ENCODE peak calls at places on chromosomes 6 and 20, in ten cellular contexts. F, Z, J, V, H, S, R, Y, G and N are unnamed samples.

GRCh38 chr6:14009416-14009815 is 84.7 kb downstream of the RNF182 start:
- DNase-seq in F (no peak), Z (no peak), J (peak; percentile 51), V (no peak), H (no peak), S (no peak), R (no peak), Y (no peak), G (no peak), N (no peak)

GRCh38 chr6:6351626-6352025 is 31.2 kb upstream of the F13A1 start:
- DNase-seq in F (no peak), Z (no peak), J (no peak), V (no peak), H (no peak), S (no peak), R (no peak), Y (no peak), G (no peak), N (no peak)

GRCh38 chr6:52328721-52329120 is 33.2 kb upstream of the PAQR8 start:
- DNase-seq in F (no peak), Z (no peak), J (no peak), V (no peak), H (no peak), S (no peak), R (no peak), Y (no peak), G (no peak), N (no peak)

GRCh38 chr6:68747110-68747509 is 112.0 kb downstream of the ADGRB3 start:
- DNase-seq in F (no peak), Z (no peak), J (no peak), V (no peak), H (no peak), S (no peak), R (no peak), Y (no peak), G (no peak), N (no peak)

GRCh38 chr6:120774275-120774674 is 560.0 kb downstream of the TBC1D32 start:
- DNase-seq in F (no peak), Z (peak; percentile 0), J (no peak), V (peak; percentile 1), H (peak; percentile 55), S (no peak), R (no peak), Y (peak; percentile 38), G (no peak), N (peak; percentile 23)

GRCh38 chr20:53838311-53838873 is 232.0 kb downstream of the BCAS1 start:
- DNase-seq in F (no peak), Z (no peak), J (no peak), V (no peak), H (no peak), S (no peak), R (no peak), Y (no peak), G (no peak), N (no peak)

GRCh38 chr6:25889877-25890853 is 16.1 kb upstream of the SLC17A3 start:
- DNase-seq in F (no peak), Z (peak; percentile 74), J (peak; percentile 64), V (peak; percentile 78), H (peak; percentile 9), S (no peak), R (no peak), Y (no peak), G (peak; percentile 2), N (peak; percentile 63)

GRCh38 chr6:4281341-4282293 is 146.2 kb upstream of the ECI2 start:
- DNase-seq in F (no peak), Z (peak; percentile 15), J (peak; percentile 78), V (peak; percentile 29), H (peak; percentile 78), S (peak; percentile 50), R (no peak), Y (peak; percentile 20), G (peak; percentile 2), N (peak; percentile 62)

GRCh38 chr6:23600118-23600517 is 525.9 kb upstream of the NRSN1 start:
- DNase-seq in F (no peak), Z (no peak), J (no peak), V (no peak), H (no peak), S (no peak), R (no peak), Y (no peak), G (no peak), N (no peak)

GRCh38 chr6:144351741-144352140 is 66.6 kb downstream of the UTRN start:
- DNase-seq in F (no peak), Z (no peak), J (no peak), V (no peak), H (peak; percentile 67), S (no peak), R (no peak), Y (no peak), G (no peak), N (peak; percentile 30)

GRCh38 chr20:32484221-32485125 is 100.7 kb downstream of the NOL4L start:
- DNase-seq in F (peak; percentile 27), Z (no peak), J (peak; percentile 85), V (no peak), H (peak; percentile 27), S (peak; percentile 79), R (no peak), Y (no peak), G (peak; percentile 25), N (peak; percentile 33)

GRCh38 chr6:140586426-140587061 is 1212.1 kb upstream of the CITED2 start:
- DNase-seq in F (no peak), Z (no peak), J (no peak), V (no peak), H (no peak), S (no peak), R (no peak), Y (no peak), G (no peak), N (no peak)

GRCh38 chr6:101633081-101633480 is 239.6 kb downstream of the GRIK2 start:
- DNase-seq in F (no peak), Z (no peak), J (no peak), V (no peak), H (no peak), S (no peak), R (no peak), Y (no peak), G (no peak), N (no peak)

GRCh38 chr6:27448456-27448855 is 24.4 kb downstream of the ZNF184 start:
- DNase-seq in F (no peak), Z (no peak), J (no peak), V (no peak), H (no peak), S (no peak), R (no peak), Y (no peak), G (no peak), N (no peak)

GRCh38 chr6:27451660-27452390 is 21.1 kb downstream of the ZNF184 start:
- DNase-seq in F (no peak), Z (no peak), J (no peak), V (no peak), H (no peak), S (no peak), R (no peak), Y (no peak), G (no peak), N (no peak)

DNA sequence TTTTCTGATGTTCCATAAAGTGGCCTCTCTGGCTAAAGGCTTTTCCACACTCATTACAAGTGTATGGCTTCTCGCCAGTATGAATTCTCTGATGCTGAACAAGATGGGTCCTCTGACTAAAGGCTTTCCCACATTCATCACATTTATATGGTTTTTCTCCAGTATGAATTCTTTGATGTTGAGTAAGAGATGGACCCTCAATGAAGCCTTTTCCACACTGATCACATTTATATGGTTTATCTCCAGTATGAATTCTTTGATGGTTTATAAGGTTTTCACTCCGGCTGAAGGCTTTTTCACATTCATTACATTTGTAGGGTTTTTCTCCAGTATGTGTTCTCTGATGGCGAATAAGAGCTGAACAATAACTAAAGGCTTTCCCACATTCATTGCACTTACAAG is 20.4 kb downstream of the ZNF184 start:
- DNase-seq in F (no peak), Z (peak; percentile 6), J (no peak), V (no peak), H (peak; percentile 11), S (no peak), R (no peak), Y (no peak), G (peak; percentile 26), N (peak; percentile 20)
- H3K4me3 ChIP-seq in F (no peak overlapping the region), Z (no peak overlapping the region), J (peak overlapping the region; percentile 61), V (no peak overlapping the region), H (no peak overlapping the region), S (no peak overlapping the region), R (no peak overlapping the region), Y (no peak overlapping the region), G (no peak overlapping the region), N (no peak overlapping the region)

GRCh38 chr6:33761922-33762629 is 15.4 kb upstream of the IP6K3 start:
- DNase-seq in F (no peak), Z (peak; percentile 70), J (peak; percentile 87), V (peak; percentile 61), H (no peak), S (peak; percentile 81), R (no peak), Y (no peak), G (peak; percentile 52), N (no peak)
- TF ChIP-seq CTCF in F (no peak), Z (peak; percentile 77), J (peak; percentile 79), V (peak; percentile 69), H (peak; percentile 70), S (peak; percentile 52), R (peak; percentile 65), Y (peak; percentile 53), G (peak; percentile 75), N (peak; percentile 66)

GRCh38 chr6:148345176-148345575 is 2.5 kb downstream of the SASH1 start:
- DNase-seq in F (no peak), Z (no peak), J (peak; percentile 56), V (no peak), H (no peak), S (no peak), R (no peak), Y (no peak), G (no peak), N (no peak)
- H3K4me3 ChIP-seq in F (no peak overlapping the region), Z (no peak overlapping the region), J (no peak overlapping the region), V (no peak overlapping the region), H (no peak overlapping the region), S (no peak overlapping the region), R (peak overlapping the region; percentile 69), Y (no peak overlapping the region), G (no peak overlapping the region), N (no peak overlapping the region)

GRCh38 chr20:59645316-59645715 is 41.0 kb downstream of the PHACTR3 start:
- DNase-seq in F (no peak), Z (no peak), J (no peak), V (no peak), H (no peak), S (no peak), R (no peak), Y (no peak), G (no peak), N (no peak)

GRCh38 chr20:59644371-59644939 is 40.1 kb downstream of the PHACTR3 start:
- DNase-seq in F (no peak), Z (no peak), J (no peak), V (no peak), H (no peak), S (no peak), R (no peak), Y (no peak), G (no peak), N (no peak)

GRCh38 chr20:59646487-59646886 is 42.1 kb downstream of the PHACTR3 start:
- DNase-seq in F (no peak), Z (no peak), J (no peak), V (no peak), H (no peak), S (no peak), R (no peak), Y (no peak), G (no peak), N (no peak)

GRCh38 chr20:59647271-59647670 is 42.9 kb downstream of the PHACTR3 start:
- DNase-seq in F (no peak), Z (no peak), J (no peak), V (no peak), H (no peak), S (no peak), R (no peak), Y (no peak), G (no peak), N (no peak)

GRCh38 chr20:59645761-59646171 is 41.4 kb downstream of the PHACTR3 start:
- DNase-seq in F (no peak), Z (no peak), J (no peak), V (no peak), H (no peak), S (no peak), R (no peak), Y (no peak), G (no peak), N (no peak)
- TF ChIP-seq CTCF in F (no peak), Z (no peak), J (peak; percentile 60), V (no peak), H (no peak), S (no peak), R (no peak), Y (no peak), G (peak; percentile 19), N (no peak)